ENCODE peak calls at places on chromosomes 16 and 17, in four cellular contexts. Y, I, W and S are unnamed samples.
A peak's percentile ranks its signal among the peaks of the same experiment; 100 is the strongest.

GRCh38 chr17:79029327-79030009 is 5.5 kb downstream of the C1QTNF1 start:
- DNase-seq in Y (no peak), I (no peak), W (no peak), S (no peak)

GRCh38 chr16:47721016-47721673 is 260.0 kb downstream of the PHKB start:
- DNase-seq in Y (no peak), I (no peak), W (no peak), S (no peak)

GRCh38 chr16:12459993-12460392 is 343.7 kb downstream of the CPPED1 start:
- DNase-seq in Y (no peak), I (no peak), W (no peak), S (no peak)

GRCh38 chr17:14135906-14136590 is 66.7 kb downstream of the COX10 start:
- DNase-seq in Y (no peak), W (no peak), I (no peak), S (no peak)

GRCh38 chr16:49471038-49471727 is 97.6 kb downstream of the C16orf78 start:
- DNase-seq in W (no peak), I (no peak), Y (peak; percentile 14), S (no peak)

GRCh38 chr16:5504028-5504758 is 406.6 kb upstream of the EEF2KMT start:
- DNase-seq in I (no peak), W (no peak), Y (no peak), S (no peak)

GRCh38 chr17:35087731-35088646 is 24.5 kb upstream of the RFFL start:
- DNase-seq in I (no peak), Y (no peak), W (no peak), S (peak; percentile 51)

GRCh38 chr17:50806141-50806643 is 29.2 kb upstream of the WFIKKN2 start:
- DNase-seq in I (no peak), W (no peak), Y (peak; percentile 68), S (no peak)

GRCh38 chr16:13866073-13866472 is 53.9 kb upstream of the ERCC4 start:
- DNase-seq in Y (peak; percentile 82), I (peak; percentile 61), W (no peak), S (peak; percentile 3)

GRCh38 chr17:83078378-83079339 is 750 bp upstream of the METRNL start:
- DNase-seq in Y (no peak), W (no peak), I (peak; percentile 44), S (no peak)

GRCh38 chr17:5711344-5711743 is 127.0 kb upstream of the NLRP1 start:
- DNase-seq in Y (no peak), W (no peak), I (no peak), S (no peak)

GRCh38 chr17:62791235-62792121 is 16.6 kb downstream of the MARCHF10 start:
- DNase-seq in W (no peak), Y (no peak), I (no peak), S (no peak)

GRCh38 chr17:15480209-15480608 is 12.8 kb upstream of the CDRT4 start:
- DNase-seq in I (no peak), W (no peak), Y (no peak), S (no peak)

GRCh38 chr16:53034306-53034705 is 18.4 kb downstream of the CHD9NB start:
- DNase-seq in W (no peak), Y (no peak), I (no peak), S (no peak)

GRCh38 chr16:49051626-49052025 is 230.0 kb downstream of the CBLN1 start:
- DNase-seq in W (no peak), I (no peak), Y (no peak), S (no peak)

GRCh38 chr16:59881366-59881765 is 1147.2 kb upstream of the GOT2 start:
- DNase-seq in Y (no peak), W (no peak), I (no peak), S (no peak)

DNA sequence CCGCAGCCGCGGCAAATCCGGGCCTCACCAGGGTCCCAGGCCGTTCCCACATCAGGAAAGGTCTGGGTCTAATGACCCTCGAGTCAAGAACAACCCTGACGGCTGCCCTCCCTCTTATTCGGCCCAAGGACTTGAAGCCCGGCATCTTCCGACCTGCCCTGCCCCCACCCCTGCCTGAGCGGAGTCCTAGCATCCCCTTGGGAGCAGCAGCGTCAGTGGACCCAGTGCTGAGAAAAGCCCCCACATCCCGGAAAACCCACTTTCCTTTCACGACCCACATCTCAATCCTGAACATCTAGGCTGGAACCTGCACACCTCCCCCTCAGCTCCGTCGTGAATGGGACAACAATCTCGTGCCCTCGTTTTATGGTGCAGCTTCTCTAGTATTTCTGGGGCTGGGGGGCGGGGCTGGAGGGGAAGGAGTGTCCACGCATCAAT is 796 bp downstream of the TMEM88 start:
- DNase-seq in W (no peak), Y (no peak), I (no peak), S (peak; percentile 28)
- TF ChIP-seq GABPA in W (no peak), Y (no peak), I (no peak), S (no peak)

DNA sequence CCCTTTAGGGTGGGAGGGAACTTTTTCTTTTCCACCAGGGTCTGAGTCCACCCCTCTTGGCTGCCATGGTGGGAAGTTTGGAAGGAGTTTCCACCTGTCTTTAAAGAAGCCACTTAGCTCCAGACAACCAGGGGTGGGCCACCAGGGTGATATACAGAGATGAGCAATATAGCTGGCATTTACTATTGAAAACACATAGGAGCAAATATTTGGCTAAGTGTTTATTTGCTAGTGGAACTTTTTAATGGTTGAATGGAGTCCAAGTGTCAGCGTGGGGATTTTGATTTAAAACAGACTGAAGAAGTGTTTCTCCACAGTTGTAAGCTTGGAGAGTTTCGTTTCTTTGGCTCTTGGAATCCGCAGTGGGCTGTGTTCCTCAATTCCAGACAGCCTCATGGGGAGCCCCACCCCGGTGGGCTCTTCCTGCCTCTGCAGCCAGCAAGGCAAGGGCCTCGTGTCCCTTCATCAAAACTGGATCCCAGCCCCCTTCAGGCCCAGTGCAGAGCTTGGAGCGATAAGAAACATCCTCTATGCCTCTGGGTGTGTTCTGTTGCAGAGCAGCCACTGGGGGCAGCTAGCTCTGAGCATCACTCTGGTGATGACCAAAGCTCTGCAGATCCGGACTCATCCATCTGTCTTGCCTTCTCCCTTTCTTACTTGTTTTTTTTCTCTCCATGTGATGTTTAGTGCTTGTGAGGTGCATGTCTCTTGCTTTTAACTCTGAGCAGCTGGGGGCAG is 36.1 kb downstream of the NOG start:
- DNase-seq in W (no peak), I (peak; percentile 59), Y (peak; percentile 50), S (no peak)
- TF ChIP-seq GABPA in W (no peak), I (no peak), Y (no peak), S (no peak)

DNA sequence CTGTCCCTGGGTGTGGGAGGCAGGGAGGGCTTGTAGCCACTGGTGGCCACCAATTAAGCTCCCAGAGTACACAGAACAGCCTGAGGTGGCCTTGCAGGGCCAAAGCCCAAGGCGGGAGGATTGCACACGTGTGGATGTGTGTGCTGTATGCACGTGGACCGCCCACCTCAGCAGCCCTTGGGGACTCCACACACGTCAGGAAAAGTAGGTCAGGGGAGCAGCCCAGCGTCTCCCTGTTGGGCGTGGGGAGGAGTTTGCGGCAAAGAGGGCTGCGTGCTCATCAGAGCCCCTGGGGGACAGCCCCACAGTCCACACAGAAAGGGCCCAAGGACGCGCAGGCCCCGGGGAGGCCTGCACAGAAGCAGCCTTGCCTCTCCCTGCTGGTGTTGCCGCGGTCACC is 19.6 kb downstream of the SBK1 start:
- DNase-seq in Y (no peak), W (no peak), I (no peak), S (no peak)
- TF ChIP-seq GABPA in Y (no peak), W (no peak), I (no peak), S (no peak)

GRCh38 chr16:84548971-84549844 is 44.7 kb upstream of the MEAK7 start:
- DNase-seq in I (no peak), Y (no peak), W (no peak), S (no peak)
- TF ChIP-seq GABPA in I (no peak), Y (no peak), W (no peak), S (no peak)

DNA sequence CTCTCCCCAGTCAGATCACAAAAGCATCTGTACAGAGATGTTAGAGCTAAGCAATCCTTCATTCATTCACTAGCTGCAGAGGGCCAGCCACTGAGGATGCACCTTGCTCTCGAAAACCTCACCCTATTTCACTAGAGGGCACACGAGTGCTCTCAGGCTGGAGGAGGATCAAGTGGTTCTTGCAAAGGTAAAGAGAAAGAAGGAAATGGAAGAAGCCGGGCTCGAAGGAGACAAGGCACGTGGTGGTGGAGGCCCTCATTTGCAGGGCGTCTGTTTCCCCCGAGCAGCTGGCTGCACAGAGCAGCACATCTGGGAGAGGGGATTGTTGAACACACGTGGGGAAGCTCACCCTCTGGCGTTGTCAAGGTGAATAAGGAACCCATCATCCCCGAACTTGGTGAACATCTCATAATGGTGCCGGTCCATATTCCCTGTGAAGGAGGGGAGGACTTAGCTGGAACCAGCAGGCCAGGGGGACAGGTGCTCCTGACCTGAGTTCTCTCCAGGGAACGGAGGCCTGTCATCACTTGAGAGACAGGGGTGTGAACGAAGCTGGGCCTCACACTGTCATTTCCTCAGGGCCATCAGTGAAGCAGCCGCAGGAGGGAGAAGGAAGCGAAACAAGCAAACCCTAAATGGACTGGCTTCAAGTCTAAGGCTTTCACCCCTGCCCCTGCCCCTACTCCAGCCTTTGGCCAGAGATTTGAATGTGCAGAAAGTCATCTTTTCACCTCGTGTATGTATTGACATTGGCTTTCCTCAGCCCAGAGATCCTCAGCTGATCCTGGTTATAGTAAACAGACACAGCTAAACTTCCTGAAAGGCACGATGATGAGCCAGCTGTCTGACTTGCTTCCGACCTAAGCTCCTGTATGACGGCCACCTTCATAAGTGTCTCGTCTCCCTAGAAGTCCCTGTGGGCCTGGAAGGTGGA is 27.6 kb downstream of the PRKAR1A start:
- DNase-seq in Y (no peak), W (no peak), I (no peak), S (peak; percentile 31)
- TF ChIP-seq GABPA in Y (no peak), W (no peak), I (no peak), S (no peak)

GRCh38 chr17:38620551-38621277 is 15.0 kb upstream of the SRCIN1 start:
- DNase-seq in I (no peak), W (no peak), Y (no peak), S (no peak)
- TF ChIP-seq GABPA in I (no peak), W (no peak), Y (no peak), S (no peak)

GRCh38 chr16:86037999-86038922 is 139.3 kb downstream of the IRF8 start:
- DNase-seq in W (no peak), I (no peak), Y (no peak), S (no peak)

GRCh38 chr16:86033971-86034370 is 135.0 kb downstream of the IRF8 start:
- DNase-seq in W (no peak), I (no peak), Y (no peak), S (no peak)

GRCh38 chr16:86033016-86033474 is 134.1 kb downstream of the IRF8 start:
- DNase-seq in W (no peak), Y (no peak), I (no peak), S (no peak)

GRCh38 chr16:86034421-86034919 is 135.5 kb downstream of the IRF8 start:
- DNase-seq in Y (no peak), I (no peak), W (no peak), S (no peak)

GRCh38 chr16:86035906-86036305 is 136.9 kb downstream of the IRF8 start:
- DNase-seq in Y (no peak), W (no peak), I (no peak), S (no peak)
- TF ChIP-seq GABPA in Y (no peak), W (no peak), I (no peak), S (no peak)

GRCh38 chr16:30875881-30876791 is 17.7 kb downstream of the BCL7C start:
- DNase-seq in Y (no peak), I (no peak), W (peak; percentile 67), S (no peak)
- TF ChIP-seq GABPA in Y (no peak), I (no peak), W (no peak), S (no peak)